ENCODE peak calls at places on chromosomes 13 and 19, in four cellular contexts. One of them, this sample, is unnamed.

GRCh38 chr13:95185851-95186250 is 115.4 kb downstream of the ABCC4 start:
- DNase-seq in stimulated activated CD4-positive, alpha-beta T cell treated with anti-CD3 and anti-CD28 coated beads, TNF-alpha, amount 100 ng/mL, for 4 hours: no peak
- DNase-seq in GM13976: no peak
- DNase-seq in nephron progenitor cell: no peak
- DNase-seq in this sample: no peak

GRCh38 chr13:24618219-24618955 is 61.8 kb upstream of the ATP12A start:
- DNase-seq in stimulated activated CD4-positive, alpha-beta T cell treated with anti-CD3 and anti-CD28 coated beads, TNF-alpha, amount 100 ng/mL, for 4 hours: peak; percentile 15
- DNase-seq in nephron progenitor cell: no peak
- DNase-seq in GM13976: peak; percentile 67
- DNase-seq in this sample: peak; percentile 69

GRCh38 chr13:98143601-98144500 is 957 bp downstream of the FARP1 start:
- DNase-seq in stimulated activated CD4-positive, alpha-beta T cell treated with anti-CD3 and anti-CD28 coated beads, TNF-alpha, amount 100 ng/mL, for 4 hours: no peak
- DNase-seq in nephron progenitor cell: peak; percentile 46
- DNase-seq in GM13976: peak; percentile 34
- DNase-seq in this sample: no peak

GRCh38 chr13:75635621-75636338 is at the start of gene LMO7:
- DNase-seq in nephron progenitor cell: peak; percentile 68
- DNase-seq in GM13976: peak; percentile 88
- DNase-seq in stimulated activated CD4-positive, alpha-beta T cell treated with anti-CD3 and anti-CD28 coated beads, TNF-alpha, amount 100 ng/mL, for 4 hours: peak; percentile 15
- DNase-seq in this sample: peak; percentile 83

GRCh38 chr13:75362026-75362425 is 119.9 kb downstream of the TBC1D4 start:
- DNase-seq in nephron progenitor cell: no peak
- DNase-seq in GM13976: no peak
- DNase-seq in stimulated activated CD4-positive, alpha-beta T cell treated with anti-CD3 and anti-CD28 coated beads, TNF-alpha, amount 100 ng/mL, for 4 hours: no peak
- DNase-seq in this sample: no peak

GRCh38 chr19:16604615-16605014 is 23.4 kb downstream of the MED26 start:
- DNase-seq in nephron progenitor cell: no peak
- DNase-seq in stimulated activated CD4-positive, alpha-beta T cell treated with anti-CD3 and anti-CD28 coated beads, TNF-alpha, amount 100 ng/mL, for 4 hours: no peak
- DNase-seq in GM13976: no peak
- DNase-seq in this sample: no peak

GRCh38 chr13:104460553-104460952 is 1394.3 kb upstream of the SLC10A2 start:
- DNase-seq in stimulated activated CD4-positive, alpha-beta T cell treated with anti-CD3 and anti-CD28 coated beads, TNF-alpha, amount 100 ng/mL, for 4 hours: no peak
- DNase-seq in nephron progenitor cell: no peak
- DNase-seq in GM13976: no peak
- DNase-seq in this sample: no peak

GRCh38 chr19:58500242-58500641 is 11.6 kb downstream of the SLC27A5 start:
- DNase-seq in stimulated activated CD4-positive, alpha-beta T cell treated with anti-CD3 and anti-CD28 coated beads, TNF-alpha, amount 100 ng/mL, for 4 hours: no peak
- DNase-seq in nephron progenitor cell: no peak
- DNase-seq in GM13976: no peak
- DNase-seq in this sample: no peak

GRCh38 chr19:56987184-56987583 is 132.6 kb upstream of the USP29 start:
- DNase-seq in stimulated activated CD4-positive, alpha-beta T cell treated with anti-CD3 and anti-CD28 coated beads, TNF-alpha, amount 100 ng/mL, for 4 hours: no peak
- DNase-seq in GM13976: no peak
- DNase-seq in nephron progenitor cell: no peak
- DNase-seq in this sample: no peak

GRCh38 chr19:42105358-42105757 is 26.9 kb downstream of the POU2F2 start:
- DNase-seq in GM13976: no peak
- DNase-seq in nephron progenitor cell: no peak
- DNase-seq in stimulated activated CD4-positive, alpha-beta T cell treated with anti-CD3 and anti-CD28 coated beads, TNF-alpha, amount 100 ng/mL, for 4 hours: no peak
- DNase-seq in this sample: no peak

GRCh38 chr13:50400930-50401553 is 385.8 kb downstream of the KCNRG start:
- DNase-seq in GM13976: no peak
- DNase-seq in nephron progenitor cell: no peak
- DNase-seq in stimulated activated CD4-positive, alpha-beta T cell treated with anti-CD3 and anti-CD28 coated beads, TNF-alpha, amount 100 ng/mL, for 4 hours: no peak
- DNase-seq in this sample: no peak

GRCh38 chr19:46716013-46716671 is 772 bp downstream of the PRKD2 start:
- DNase-seq in stimulated activated CD4-positive, alpha-beta T cell treated with anti-CD3 and anti-CD28 coated beads, TNF-alpha, amount 100 ng/mL, for 4 hours: no peak
- DNase-seq in nephron progenitor cell: peak; percentile 72
- DNase-seq in GM13976: no peak
- DNase-seq in this sample: no peak

GRCh38 chr19:5947435-5947834 is 30.5 kb downstream of the RANBP3 start:
- DNase-seq in GM13976: no peak
- DNase-seq in nephron progenitor cell: no peak
- DNase-seq in stimulated activated CD4-positive, alpha-beta T cell treated with anti-CD3 and anti-CD28 coated beads, TNF-alpha, amount 100 ng/mL, for 4 hours: no peak
- DNase-seq in this sample: no peak

GRCh38 chr19:1856698-1857603 is 6.4 kb downstream of the KLF16 start:
- DNase-seq in nephron progenitor cell: peak; percentile 72
- DNase-seq in GM13976: peak; percentile 84
- DNase-seq in stimulated activated CD4-positive, alpha-beta T cell treated with anti-CD3 and anti-CD28 coated beads, TNF-alpha, amount 100 ng/mL, for 4 hours: no peak
- DNase-seq in this sample: peak; percentile 82

GRCh38 chr13:83943530-83944279 is 61.4 kb upstream of the SLITRK1 start:
- DNase-seq in nephron progenitor cell: no peak
- DNase-seq in stimulated activated CD4-positive, alpha-beta T cell treated with anti-CD3 and anti-CD28 coated beads, TNF-alpha, amount 100 ng/mL, for 4 hours: no peak
- DNase-seq in GM13976: no peak
- DNase-seq in this sample: no peak

GRCh38 chr19:46732172-46732938 is 13.5 kb upstream of the FKRP start:
- DNase-seq in stimulated activated CD4-positive, alpha-beta T cell treated with anti-CD3 and anti-CD28 coated beads, TNF-alpha, amount 100 ng/mL, for 4 hours: no peak
- DNase-seq in nephron progenitor cell: no peak
- DNase-seq in GM13976: no peak
- DNase-seq in this sample: no peak

GRCh38 chr19:36973021-36973843 is 57.1 kb downstream of the ZNF568 start:
- DNase-seq in GM13976: peak; percentile 79
- DNase-seq in nephron progenitor cell: no peak
- DNase-seq in stimulated activated CD4-positive, alpha-beta T cell treated with anti-CD3 and anti-CD28 coated beads, TNF-alpha, amount 100 ng/mL, for 4 hours: peak; percentile 51
- DNase-seq in this sample: peak; percentile 51